ENCODE peak calls at places on chromosomes 11 and 22, in four cellular contexts. Q is lower lobe of right lung, G is OCI-LY7, D is cardiac muscle cell. B is an unnamed sample.

GRCh38 chr11:70060611-70061293 is 17.4 kb upstream of the ANO1 start:
- DNase-seq in Q (no peak), G (no peak), D (no peak), B (no peak)

GRCh38 chr22:41526802-41527799 is 17.2 kb downstream of the POLR3H start:
- DNase-seq in Q (peak), G (peak), D (peak), B (peak)

GRCh38 chr22:38467438-38467903 is 425 bp upstream of the KDELR3 start:
- DNase-seq in Q (no peak), G (no peak), D (no peak), B (no peak)

GRCh38 chr22:29765905-29766631 is 739 bp downstream of the ZMAT5 start:
- DNase-seq in Q (no peak), G (peak), D (peak), B (peak)

GRCh38 chr11:123195182-123196059 is at the start of gene CLMP:
- DNase-seq in Q (no peak), G (no peak), D (peak), B (no peak)

GRCh38 chr22:33921576-33922181 is 1.4 kb upstream of the LARGE1 start:
- DNase-seq in Q (peak), G (peak), D (peak), B (peak)

GRCh38 chr11:69868003-69868865 is 49.0 kb upstream of the FGF3 start:
- DNase-seq in Q (no peak), G (no peak), D (no peak), B (no peak)

GRCh38 chr22:24580276-24580675 is 12.6 kb downstream of the LRRC75B start:
- DNase-seq in Q (no peak), G (no peak), D (no peak), B (no peak)

GRCh38 chr11:108654994-108655631 is 9.8 kb upstream of the DDX10 start:
- DNase-seq in Q (no peak), G (peak), D (peak), B (peak)

GRCh38 chr22:44442856-44443595 is 55.0 kb downstream of the RTL6 start:
- DNase-seq in Q (no peak), G (no peak), D (peak), B (no peak)

GRCh38 chr22:42376721-42377177 is 55.5 kb downstream of the NFAM1 start:
- DNase-seq in Q (peak), G (no peak), D (peak), B (no peak)

GRCh38 chr11:65482306-65482850 is 16.5 kb upstream of the MALAT1 start:
- DNase-seq in Q (no peak), G (no peak), D (no peak), B (no peak)

GRCh38 chr11:101127348-101127698 is 2.3 kb downstream of the PGR start:
- DNase-seq in Q (peak), G (no peak), D (peak), B (no peak)

GRCh38 chr11:129167315-129167714 is 24.8 kb downstream of the ARHGAP32 start:
- DNase-seq in Q (no peak), G (no peak), D (no peak), B (no peak)

GRCh38 chr11:119496453-119496852 is 73.5 kb upstream of the THY1 start:
- DNase-seq in Q (no peak), G (no peak), D (no peak), B (no peak)

GRCh38 chr11:130873766-130874165 is 42.5 kb downstream of the SNX19 start:
- DNase-seq in Q (no peak), G (no peak), D (no peak), B (no peak)

GRCh38 chr11:5159806-5160205 is 5.2 kb upstream of the OR52A1 start:
- DNase-seq in Q (no peak), G (no peak), D (no peak), B (no peak)

GRCh38 chr11:69879734-69880005 is 60.5 kb upstream of the FGF3 start:
- DNase-seq in Q (peak), G (no peak), D (no peak), B (no peak)

GRCh38 chr11:85115798-85116197 is 511.3 kb downstream of the DLG2 start:
- DNase-seq in Q (no peak), G (no peak), D (no peak), B (no peak)

GRCh38 chr11:85945788-85946187 is 90.6 kb downstream of the CCDC83 start:
- DNase-seq in Q (no peak), G (no peak), D (no peak), B (no peak)

GRCh38 chr11:6812391-6813005 is 13.0 kb upstream of the OR6A2 start:
- DNase-seq in Q (no peak), G (peak), D (peak), B (peak)

GRCh38 chr22:48896766-48897637 is 930.7 kb downstream of the BRD1 start:
- DNase-seq in Q (no peak), G (no peak), D (no peak), B (no peak)

GRCh38 chr11:17989306-17989705 is 23.5 kb downstream of the SERGEF start:
- DNase-seq in Q (no peak), G (no peak), D (no peak), B (no peak)

GRCh38 chr11:123301696-123302400 is 106.8 kb upstream of the CLMP start:
- DNase-seq in Q (peak), G (no peak), D (peak), B (peak)

GRCh38 chr22:47817380-47817779 is 1054.9 kb downstream of the TBC1D22A start:
- DNase-seq in Q (no peak), G (no peak), D (no peak), B (no peak)

GRCh38 chr11:103586756-103587155 is 449.7 kb upstream of the DDI1 start:
- DNase-seq in Q (no peak), G (no peak), D (no peak), B (no peak)

GRCh38 chr11:12461516-12461915 is 84.1 kb downstream of the PARVA start:
- DNase-seq in Q (no peak), G (no peak), D (no peak), B (no peak)

GRCh38 chr11:134032501-134033091 is 36.3 kb upstream of the JAM3 start:
- DNase-seq in Q (peak), G (no peak), D (no peak), B (no peak)

GRCh38 chr22:25953276-25953675 is 211.3 kb downstream of the MYO18B start:
- DNase-seq in Q (no peak), G (no peak), D (no peak), B (no peak)

GRCh38 chr11:111185259-111185658 is 60.3 kb upstream of the POU2AF2 start:
- DNase-seq in Q (no peak), G (peak), D (no peak), B (peak)

GRCh38 chr11:18332891-18333290 is 10.5 kb downstream of the GTF2H1 start:
- DNase-seq in Q (no peak), G (no peak), D (no peak), B (no peak)

GRCh38 chr11:10398525-10398924 is 56.5 kb upstream of the AMPD3 start:
- DNase-seq in Q (peak), G (no peak), D (no peak), B (no peak)

GRCh38 chr11:107478922-107479321 is 21.3 kb upstream of the CWF19L2 start:
- DNase-seq in Q (no peak), G (no peak), D (no peak), B (no peak)

GRCh38 chr22:39013923-39014722 is at the start of gene APOBEC3C:
- DNase-seq in Q (peak), G (peak), D (peak), B (peak)

GRCh38 chr11:28837599-28837998 is 729.4 kb downstream of the METTL15 start:
- DNase-seq in Q (no peak), G (no peak), D (no peak), B (no peak)

GRCh38 chr22:19120829-19121630 is 1.2 kb downstream of the DGCR2 start:
- DNase-seq in Q (peak), G (no peak), D (peak), B (no peak)

GRCh38 chr11:102518296-102519094 is 12.1 kb downstream of the MMP7 start:
- DNase-seq in Q (no peak), G (peak), D (no peak), B (no peak)
- TF ChIP-seq CTCF in Q (no peak), G (peak), D (no peak), B (peak)

GRCh38 chr11:16722945-16723344 is 15.5 kb upstream of the C11orf58 start:
- DNase-seq in Q (no peak), G (no peak), D (no peak), B (no peak)
- TF ChIP-seq CTCF in Q (no peak), G (no peak), D (no peak), B (no peak)

DNA sequence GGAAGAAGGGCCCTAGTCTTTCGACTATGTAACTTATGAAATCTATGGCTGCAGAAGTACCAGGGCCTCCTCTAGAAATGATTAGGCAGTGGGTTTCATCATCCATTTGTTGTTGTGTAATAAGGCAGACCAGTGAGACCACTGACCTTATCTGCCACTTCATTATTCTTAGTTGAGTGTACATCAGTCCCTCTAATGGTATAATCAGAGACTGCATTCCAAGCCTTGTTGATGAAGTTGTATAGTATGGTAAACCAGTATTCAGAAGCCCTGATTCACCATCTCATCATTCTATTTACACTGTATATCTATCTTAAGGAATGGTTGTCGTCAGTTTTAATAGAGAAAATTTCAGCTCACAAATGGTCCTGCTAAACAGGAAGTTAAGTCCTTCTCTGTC is 32.2 kb upstream of the GRIA4 start:
- DNase-seq in Q (no peak), G (no peak), D (peak), B (no peak)
- TF ChIP-seq CTCF in Q (no peak), G (no peak), D (peak), B (no peak)

GRCh38 chr11:56521955-56522354 is 21.1 kb downstream of the OR5M11 start:
- DNase-seq in Q (no peak), G (peak), D (no peak), B (no peak)
- TF ChIP-seq CTCF in Q (no peak), G (peak), D (no peak), B (no peak)

DNA sequence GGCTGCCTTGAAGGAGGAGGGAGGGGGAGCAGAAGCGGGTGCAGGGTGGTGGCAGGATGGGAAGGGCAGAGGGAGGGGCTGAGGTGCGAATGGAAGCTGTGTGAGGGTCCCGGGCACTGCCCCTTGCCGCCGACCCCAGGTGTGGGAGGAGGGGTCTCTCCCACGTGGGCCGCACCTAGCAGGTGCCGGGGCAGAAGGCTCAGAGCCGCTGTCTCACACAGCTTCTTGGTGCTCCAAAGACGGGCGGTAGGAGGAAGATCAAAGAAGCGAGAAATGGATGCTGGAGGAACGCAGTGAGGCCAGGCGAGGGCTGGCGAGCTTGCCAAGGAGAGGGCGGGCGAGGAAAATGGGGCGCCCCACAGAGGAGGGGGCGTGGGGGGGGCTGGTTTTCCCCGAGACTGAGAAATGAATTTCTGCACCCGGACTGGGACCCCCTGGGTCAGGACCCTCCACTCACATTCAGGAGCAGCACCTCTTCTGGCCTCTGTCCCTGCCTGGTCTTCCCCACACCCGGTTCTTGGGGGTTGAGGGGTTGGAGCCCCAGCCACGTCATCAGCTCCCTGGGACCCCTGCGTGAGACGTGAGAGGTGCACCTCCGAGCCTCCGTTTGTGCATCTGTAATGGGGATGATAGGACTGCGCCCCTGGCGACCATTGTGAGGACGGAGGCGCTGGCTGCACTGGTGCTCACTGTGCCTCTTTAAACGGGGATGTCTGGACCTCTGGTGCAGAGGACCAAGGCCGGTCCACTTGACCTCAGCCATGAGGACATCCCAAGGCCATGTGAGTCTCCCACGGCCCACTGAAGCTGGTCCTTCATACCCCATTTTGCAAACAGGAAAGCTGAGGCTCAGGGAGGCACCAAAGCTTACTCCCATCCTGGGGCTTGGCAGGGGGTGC is 16.8 kb downstream of the LSP1 start:
- DNase-seq in Q (peak), G (no peak), D (no peak), B (no peak)
- TF ChIP-seq CTCF in Q (no peak), G (no peak), D (peak), B (no peak)

DNA sequence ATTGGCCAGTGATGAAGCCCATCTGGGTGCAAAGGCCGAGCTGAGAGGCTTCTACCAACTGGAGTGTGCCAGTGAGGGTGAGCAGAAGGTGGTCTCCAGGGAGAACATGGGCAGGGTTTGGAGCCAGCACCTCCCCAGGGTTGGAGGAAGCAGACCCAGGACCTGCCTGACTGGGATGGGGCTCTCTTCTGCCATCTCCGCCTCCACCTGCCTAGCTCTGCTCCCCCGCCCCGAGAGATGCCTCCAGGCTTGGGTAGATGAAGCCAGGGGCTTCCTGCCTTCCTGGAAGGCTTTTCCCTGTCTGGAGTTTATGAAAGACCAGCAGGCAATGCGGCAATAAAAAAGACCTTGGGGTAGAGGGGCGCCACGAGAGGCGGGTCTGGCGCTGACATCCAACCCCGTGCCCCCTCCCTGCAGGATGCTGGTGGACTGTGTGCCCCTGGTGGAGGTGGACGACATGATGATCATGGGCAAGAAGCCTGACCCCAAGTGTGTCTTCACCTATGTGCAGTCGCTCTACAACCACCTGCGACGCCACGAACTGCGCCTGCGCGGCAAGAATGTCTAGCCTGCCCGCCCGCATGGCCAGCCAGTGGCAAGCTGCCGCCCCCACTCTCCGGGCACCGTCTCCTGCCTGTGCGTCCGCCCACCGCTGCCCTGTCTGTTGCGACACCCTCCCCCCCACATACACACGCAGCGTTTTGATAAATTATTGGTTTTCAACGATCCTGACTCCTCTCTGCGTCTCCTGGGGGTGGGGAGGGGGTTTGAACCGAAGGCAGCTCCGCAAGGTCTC is 3.3 kb downstream of the SELENOM start:
- DNase-seq in Q (no peak), G (no peak), D (no peak), B (no peak)
- TF ChIP-seq CTCF in Q (no peak), G (no peak), D (no peak), B (no peak)